ENCODE peak calls at places on chromosomes 11 and 22, in six cellular contexts. W is tibial nerve, R is IMR-90, L is body of pancreas, F is erythroblast, H is heart left ventricle. K is an unnamed sample.

GRCh38 chr11:14578551-14578956 is 58.4 kb upstream of the PSMA1 start:
- DNase-seq in W (no peak), R (peak; percentile 54), L (no peak), F (peak; percentile 79), H (peak; percentile 25), K (no peak)

GRCh38 chr11:97548280-97548679 is 1158.5 kb downstream of the JRKL start:
- DNase-seq in W (no peak), R (no peak), L (no peak), F (no peak), H (no peak), K (no peak)

GRCh38 chr11:316031-316701 is 2.3 kb downstream of the IFITM1 start:
- DNase-seq in W (no peak), R (no peak), L (no peak), F (no peak), H (peak; percentile 51), K (no peak)

GRCh38 chr11:133819114-133819513 is 26.2 kb downstream of the SPATA19 start:
- DNase-seq in W (no peak), R (no peak), L (no peak), F (no peak), H (no peak), K (no peak)

GRCh38 chr11:78940500-78941225 is 366.0 kb upstream of the NARS2 start:
- DNase-seq in W (no peak), R (no peak), L (no peak), F (no peak), H (no peak), K (no peak)

GRCh38 chr11:17386331-17387084 is 2.0 kb downstream of the KCNJ11 start:
- DNase-seq in W (no peak), R (peak; percentile 34), L (peak; percentile 83), F (peak; percentile 40), H (peak; percentile 77), K (peak; percentile 57)

GRCh38 chr11:134481135-134481534 is 69.1 kb upstream of the B3GAT1 start:
- DNase-seq in W (no peak), R (no peak), L (no peak), F (no peak), H (no peak), K (no peak)

GRCh38 chr22:22893891-22894739 is 6.5 kb downstream of the IGLL5 start:
- DNase-seq in W (no peak), R (no peak), L (no peak), F (no peak), H (no peak), K (no peak)

GRCh38 chr11:130131957-130132850 is 27.4 kb upstream of the ST14 start:
- DNase-seq in W (no peak), R (peak; percentile 66), L (peak; percentile 62), F (peak; percentile 79), H (peak; percentile 41), K (peak; percentile 33)

GRCh38 chr22:31305194-31305593 is 12.9 kb upstream of the PIK3IP1 start:
- DNase-seq in W (no peak), R (no peak), L (no peak), F (no peak), H (no peak), K (no peak)

GRCh38 chr11:133695376-133695775 is 149.9 kb downstream of the SPATA19 start:
- DNase-seq in W (no peak), R (no peak), L (no peak), F (no peak), H (no peak), K (no peak)

GRCh38 chr11:33695051-33695566 is 5.5 kb downstream of the C11orf91 start:
- DNase-seq in W (no peak), R (no peak), L (peak; percentile 85), F (no peak), H (no peak), K (no peak)

GRCh38 chr22:24497879-24498278 is 2.7 kb downstream of the UPB1 start:
- DNase-seq in W (no peak), R (no peak), L (no peak), F (no peak), H (no peak), K (no peak)

GRCh38 chr11:124759268-124760204 is 2.6 kb downstream of the ESAM start:
- DNase-seq in W (no peak), R (no peak), L (no peak), F (no peak), H (peak; percentile 88), K (no peak)

GRCh38 chr22:40533712-40534378 is 102.7 kb downstream of the MRTFA start:
- DNase-seq in W (no peak), R (peak; percentile 74), L (no peak), F (peak; percentile 34), H (no peak), K (peak; percentile 31)

GRCh38 chr11:46475926-46476545 is 84.5 kb upstream of the CHRM4 start:
- DNase-seq in W (no peak), R (no peak), L (no peak), F (no peak), H (no peak), K (no peak)

GRCh38 chr11:67311051-67311555 is 7.8 kb downstream of the SSH3 start:
- DNase-seq in W (no peak), R (no peak), L (no peak), F (no peak), H (no peak), K (no peak)

GRCh38 chr11:43434893-43435292 is 76.2 kb downstream of the TTC17 start:
- DNase-seq in W (no peak), R (no peak), L (no peak), F (no peak), H (no peak), K (no peak)

GRCh38 chr11:100695911-100696310 is 8.8 kb downstream of the ARHGAP42 start:
- DNase-seq in W (no peak), R (no peak), L (no peak), F (no peak), H (no peak), K (no peak)

GRCh38 chr11:33747969-33748368 is 11.7 kb upstream of the CD59 start:
- DNase-seq in W (no peak), R (peak; percentile 79), L (no peak), F (no peak), H (no peak), K (no peak)

GRCh38 chr11:2293396-2294339 is 8.1 kb downstream of the C11orf21 start:
- DNase-seq in W (no peak), R (no peak), L (no peak), F (no peak), H (no peak), K (no peak)

GRCh38 chr22:37525073-37525745 is 6.0 kb upstream of the CARD10 start:
- DNase-seq in W (no peak), R (peak; percentile 84), L (no peak), F (no peak), H (no peak), K (peak; percentile 77)

GRCh38 chr22:21612858-21613257 is 17.0 kb downstream of the YDJC start:
- DNase-seq in W (no peak), R (no peak), L (no peak), F (no peak), H (no peak), K (no peak)

GRCh38 chr11:30914143-30914762 is 328.1 kb upstream of the MPPED2 start:
- DNase-seq in W (no peak), R (peak; percentile 48), L (peak; percentile 64), F (peak; percentile 4), H (peak; percentile 53), K (peak; percentile 12)

GRCh38 chr11:30917859-30918478 is 331.8 kb upstream of the MPPED2 start:
- DNase-seq in W (no peak), R (peak; percentile 42), L (peak; percentile 18), F (peak; percentile 19), H (no peak), K (no peak)

GRCh38 chr11:30916764-30917163 is 330.6 kb upstream of the MPPED2 start:
- DNase-seq in W (no peak), R (no peak), L (no peak), F (no peak), H (no peak), K (no peak)

GRCh38 chr11:30919389-30920172 is 333.4 kb upstream of the MPPED2 start:
- DNase-seq in W (no peak), R (peak; percentile 39), L (no peak), F (no peak), H (no peak), K (no peak)
- TF ChIP-seq POLR2A in W (no peak), R (no peak), L (no peak), F (no peak), H (no peak), K (no peak)

GRCh38 chr11:7415537-7415817 is 69.8 kb upstream of the OLFML1 start:
- DNase-seq in W (no peak), R (no peak), L (no peak), F (no peak), H (no peak), K (no peak)

GRCh38 chr11:7417328-7417727 is 68.0 kb upstream of the OLFML1 start:
- DNase-seq in W (no peak), R (no peak), L (no peak), F (no peak), H (no peak), K (no peak)

GRCh38 chr11:7416080-7416479 is 69.2 kb upstream of the OLFML1 start:
- DNase-seq in W (no peak), R (no peak), L (no peak), F (no peak), H (no peak), K (no peak)

GRCh38 chr11:7418916-7419315 is 66.4 kb upstream of the OLFML1 start:
- DNase-seq in W (no peak), R (no peak), L (no peak), F (no peak), H (no peak), K (no peak)

GRCh38 chr11:7418061-7418460 is 67.2 kb upstream of the OLFML1 start:
- DNase-seq in W (no peak), R (no peak), L (no peak), F (no peak), H (no peak), K (no peak)
- TF ChIP-seq POLR2A in W (no peak), R (no peak), L (no peak), F (no peak), H (no peak), K (no peak)

GRCh38 chr22:26674211-26675190 is 17.1 kb downstream of the MIAT start:
- DNase-seq in W (no peak), R (no peak), L (no peak), F (peak; percentile 9), H (no peak), K (no peak)
- TF ChIP-seq POLR2A in W (no peak), R (no peak), L (no peak), F (no peak), H (no peak), K (no peak)

GRCh38 chr11:59115556-59115955 is 8.5 kb downstream of the FAM111B start:
- DNase-seq in W (no peak), R (no peak), L (no peak), F (no peak), H (no peak), K (no peak)

GRCh38 chr11:59117774-59118173 is 10.7 kb downstream of the FAM111B start:
- DNase-seq in W (no peak), R (no peak), L (no peak), F (no peak), H (no peak), K (no peak)

GRCh38 chr11:59112494-59112893 is 5.5 kb downstream of the FAM111B start:
- DNase-seq in W (no peak), R (peak; percentile 39), L (no peak), F (no peak), H (no peak), K (no peak)

GRCh38 chr11:59119826-59120225 is 12.8 kb downstream of the FAM111B start:
- DNase-seq in W (no peak), R (no peak), L (no peak), F (no peak), H (no peak), K (no peak)

GRCh38 chr11:59114344-59114743 is 7.3 kb downstream of the FAM111B start:
- DNase-seq in W (no peak), R (no peak), L (no peak), F (no peak), H (no peak), K (no peak)
- TF ChIP-seq POLR2A in W (no peak), R (no peak), L (no peak), F (no peak), H (no peak), K (no peak)